ENCODE peak calls at places on chromosomes 12 and 14, in nine cellular contexts. O is GM23248; R is NCI-H82; M is GM03348; W is T-helper 9 cell; B is activated naive CD8-positive, alpha-beta T cell treated with anti-CD3 and anti-CD28 coated beads for 36 hours; Z is fibroblast of pulmonary artery; P is amniotic stem cell; A is activated CD8-positive, alpha-beta T cell treated with anti-CD3 and anti-CD28 coated beads for 36 hours. E is an unnamed sample.

GRCh38 chr12:67472551-67472950 is 176.0 kb upstream of the DYRK2 start:
- DNase-seq in O (peak; percentile 27), R (peak; percentile 84), M (no peak), W (no peak), B (no peak), Z (no peak), P (no peak), A (no peak), E (no peak)

GRCh38 chr12:51970904-51971646 is 19.6 kb downstream of the ACVR1B start:
- DNase-seq in O (peak; percentile 42), R (peak; percentile 40), M (no peak), W (peak; percentile 21), B (peak; percentile 56), Z (peak; percentile 64), P (no peak), A (peak; percentile 75), E (peak; percentile 17)

GRCh38 chr14:52351191-52351560 is 37.1 kb downstream of the PTGER2 start:
- DNase-seq in O (peak; percentile 66), R (no peak), M (no peak), W (no peak), B (no peak), Z (peak; percentile 62), P (no peak), A (no peak), E (no peak)

GRCh38 chr14:34713681-34714319 is 593 bp downstream of the CFL2 start:
- DNase-seq in O (peak; percentile 91), R (peak; percentile 37), M (peak; percentile 50), W (peak; percentile 3), B (peak; percentile 32), Z (peak; percentile 67), P (peak; percentile 71), A (peak; percentile 68), E (no peak)

GRCh38 chr12:53938276-53939140 is at the start of gene HOXC13:
- DNase-seq in O (peak; percentile 50), R (peak; percentile 100), M (peak; percentile 71), W (no peak), B (peak; percentile 48), Z (peak; percentile 4), P (no peak), A (peak; percentile 54), E (no peak)

GRCh38 chr12:46933947-46934346 is 108.2 kb upstream of the SLC38A4 start:
- DNase-seq in O (peak; percentile 78), R (peak; percentile 68), M (peak; percentile 61), W (no peak), B (no peak), Z (peak; percentile 81), P (peak; percentile 39), A (no peak), E (no peak)

GRCh38 chr12:57888407-57889157 is 42.1 kb upstream of the CTDSP2 start:
- DNase-seq in O (peak; percentile 88), R (peak; percentile 85), M (peak; percentile 50), W (no peak), B (peak; percentile 36), Z (peak; percentile 55), P (no peak), A (peak; percentile 59), E (no peak)

GRCh38 chr12:78865297-78865955 is 852 bp downstream of the SYT1 start:
- DNase-seq in O (no peak), R (peak; percentile 77), M (no peak), W (no peak), B (no peak), Z (peak; percentile 3), P (no peak), A (no peak), E (no peak)

GRCh38 chr12:41663487-41664258 is 475.6 kb downstream of the PDZRN4 start:
- DNase-seq in O (peak; percentile 29), R (peak; percentile 82), M (peak; percentile 55), W (no peak), B (no peak), Z (peak; percentile 13), P (no peak), A (no peak), E (no peak)

GRCh38 chr12:50922820-50923219 is 29.5 kb upstream of the HIGD1C start:
- DNase-seq in O (peak; percentile 54), R (peak; percentile 35), M (peak; percentile 59), W (no peak), B (no peak), Z (peak; percentile 74), P (no peak), A (no peak), E (no peak)

GRCh38 chr12:29902043-29902442 is 118.3 kb upstream of the TMTC1 start:
- DNase-seq in O (no peak), R (no peak), M (no peak), W (no peak), B (no peak), Z (no peak), P (no peak), A (no peak), E (no peak)

GRCh38 chr14:23414906-23415820 is 7.1 kb upstream of the MYH6 start:
- DNase-seq in O (no peak), R (no peak), M (no peak), W (no peak), B (no peak), Z (no peak), P (no peak), A (no peak), E (no peak)

GRCh38 chr12:56299308-56299852 is 750 bp downstream of the CS start:
- DNase-seq in O (no peak), R (peak; percentile 55), M (peak; percentile 20), W (no peak), B (peak; percentile 10), Z (no peak), P (no peak), A (peak; percentile 38), E (no peak)

E was measured in T-helper 17 cell.